ENCODE peak calls at places on chromosomes 7 and 10, in seven cellular contexts. L is left ventricle myocardium inferior, H is neural progenitor cell, X is hepatocyte, Z is IMR-90, T is tibial artery, N is Panc1. M is an unnamed sample. For H3K9me3 and H3K4me1, the result is how much of the 10 kb centered on the place peaks cover.

GRCh38 chr7:74173866-74174605 is at the start of gene EIF4H:
- DNase-seq in L (peak), Z (peak), N (peak), X (peak), T (peak), H (peak), M (peak)

GRCh38 chr10:99235872-99236626 is 397 bp upstream of the HPSE2 start:
- DNase-seq in L (no peak), X (peak), T (no peak), H (peak), N (no peak), Z (no peak), M (peak)

GRCh38 chr7:105188201-105188600 is 174.2 kb downstream of the KMT2E start:
- DNase-seq in N (no peak), X (no peak), L (no peak), Z (peak), H (no peak), T (no peak), M (no peak)

GRCh38 chr10:15482168-15482567 is 111.1 kb upstream of the FAM171A1 start:
- DNase-seq in Z (no peak), T (no peak), N (no peak), H (no peak), X (no peak), L (no peak), M (no peak)

GRCh38 chr10:131616040-131616439 is 284.8 kb upstream of the PPP2R2D start:
- DNase-seq in H (no peak), X (no peak), T (no peak), Z (no peak), N (no peak), L (no peak), M (no peak)

GRCh38 chr10:43252785-43253341 is 14.0 kb downstream of the RASGEF1A start:
- DNase-seq in H (no peak), T (peak), L (peak), X (no peak), N (no peak), Z (no peak), M (no peak)

GRCh38 chr7:147607151-147607800 is 983.3 kb upstream of the C7orf33 start:
- DNase-seq in T (no peak), L (no peak), X (no peak), H (peak), Z (no peak), N (no peak), M (no peak)

GRCh38 chr7:85156661-85157213 is 30.1 kb downstream of the SEMA3D start:
- DNase-seq in H (no peak), L (no peak), X (no peak), T (no peak), Z (no peak), N (no peak), M (no peak)

GRCh38 chr7:142880886-142881505 is 4.5 kb downstream of the TRPV6 start:
- DNase-seq in X (peak), T (no peak), Z (peak), N (peak), H (peak), L (no peak), M (no peak)

GRCh38 chr7:110051386-110051785 is 1039.5 kb upstream of the LRRN3 start:
- DNase-seq in H (no peak), Z (no peak), T (no peak), L (no peak), X (no peak), N (no peak), M (no peak)

GRCh38 chr7:138980575-138981285 is 459 bp downstream of the KIAA1549 start:
- DNase-seq in Z (no peak), T (no peak), H (no peak), L (peak), N (no peak), X (peak), M (no peak)

GRCh38 chr7:44518761-44519160 is 22.4 kb downstream of the NPC1L1 start:
- DNase-seq in T (no peak), X (no peak), N (no peak), L (no peak), H (no peak), Z (no peak), M (no peak)

GRCh38 chr7:27873981-27874957 is 134.3 kb downstream of the TAX1BP1 start:
- DNase-seq in X (no peak), H (no peak), Z (peak), T (peak), L (peak), N (peak), M (peak)

GRCh38 chr10:81959016-81959415 is 84.0 kb downstream of the NRG3 start:
- DNase-seq in X (no peak), N (no peak), H (no peak), L (no peak), Z (no peak), T (no peak), M (no peak)

GRCh38 chr10:24209421-24209770 is 458 bp downstream of the KIAA1217 start:
- DNase-seq in L (no peak), X (peak), N (no peak), T (no peak), H (peak), Z (peak), M (no peak)

GRCh38 chr10:129474642-129475041 is 7.6 kb downstream of the MGMT start:
- DNase-seq in L (no peak), Z (no peak), X (no peak), N (no peak), T (no peak), H (no peak), M (no peak)

GRCh38 chr7:70505468-70505867 is 626.5 kb upstream of the GALNT17 start:
- DNase-seq in L (no peak), T (no peak), N (no peak), Z (no peak), X (no peak), H (no peak), M (no peak)

GRCh38 chr10:26451903-26452302 is 13.8 kb downstream of the APBB1IP start:
- DNase-seq in N (no peak), L (no peak), Z (no peak), H (no peak), X (no peak), T (no peak), M (no peak)

GRCh38 chr7:156523447-156524048 is 117.0 kb upstream of the RNF32 start:
- DNase-seq in T (no peak), L (no peak), N (no peak), H (no peak), X (no peak), Z (no peak), M (no peak)

GRCh38 chr7:148622887-148623585 is 32.5 kb downstream of the C7orf33 start:
- DNase-seq in H (peak), L (no peak), T (no peak), X (no peak), N (no peak), Z (no peak), M (no peak)

GRCh38 chr10:63573068-63573697 is 52.0 kb downstream of the REEP3 start:
- DNase-seq in Z (peak), X (peak), H (no peak), T (no peak), L (no peak), N (no peak), M (no peak)

GRCh38 chr7:147595076-147595475 is 995.5 kb upstream of the C7orf33 start:
- DNase-seq in Z (no peak), X (no peak), L (no peak), T (no peak), H (no peak), N (no peak), M (no peak)

GRCh38 chr7:129401228-129401967 is 32.8 kb upstream of the STRIP2 start:
- DNase-seq in N (no peak), X (peak), T (no peak), Z (no peak), H (no peak), L (no peak), M (no peak)

GRCh38 chr7:278081-278480 is 11.9 kb upstream of the FOXL3 start:
- DNase-seq in Z (no peak), X (no peak), L (peak), T (no peak), N (no peak), H (no peak), M (no peak)

GRCh38 chr7:279821-280220 is 10.1 kb upstream of the FOXL3 start:
- DNase-seq in L (peak), H (no peak), N (no peak), X (no peak), T (no peak), Z (no peak), M (no peak)

GRCh38 chr7:274262-274661 is 15.7 kb upstream of the FOXL3 start:
- DNase-seq in T (no peak), X (no peak), H (no peak), L (no peak), Z (no peak), N (no peak), M (no peak)

GRCh38 chr7:276230-276835 is 13.6 kb upstream of the FOXL3 start:
- DNase-seq in L (peak), T (no peak), Z (no peak), N (no peak), X (no peak), H (no peak), M (no peak)

DNA sequence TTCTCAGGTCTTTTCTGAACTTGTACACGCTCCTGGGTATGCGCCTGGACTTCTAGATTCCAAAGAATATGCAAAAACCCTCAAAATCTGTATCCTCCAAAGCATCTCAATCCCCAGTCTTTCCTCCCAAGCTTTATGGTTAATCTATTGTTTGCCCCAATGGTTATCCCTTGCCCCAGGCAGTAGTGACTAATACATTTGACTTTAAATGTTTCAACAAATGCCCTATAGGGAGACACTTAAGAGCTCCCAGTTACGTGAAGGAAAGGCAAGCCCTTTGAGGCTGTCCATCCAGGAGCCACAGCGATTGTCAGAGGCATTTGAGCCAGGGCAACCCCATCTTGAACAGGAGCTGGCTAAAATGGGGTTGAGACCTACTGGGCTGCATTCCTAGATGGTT is 12.7 kb upstream of the FOXL3 start:
- DNase-seq in T (no peak), X (no peak), N (no peak), H (no peak), L (no peak), Z (no peak), M (no peak)
- H3K9me3 ChIP-seq in T (under half), X (under half), N (under half), H (under half), L (under half), Z (under half), M (under half)

DNA sequence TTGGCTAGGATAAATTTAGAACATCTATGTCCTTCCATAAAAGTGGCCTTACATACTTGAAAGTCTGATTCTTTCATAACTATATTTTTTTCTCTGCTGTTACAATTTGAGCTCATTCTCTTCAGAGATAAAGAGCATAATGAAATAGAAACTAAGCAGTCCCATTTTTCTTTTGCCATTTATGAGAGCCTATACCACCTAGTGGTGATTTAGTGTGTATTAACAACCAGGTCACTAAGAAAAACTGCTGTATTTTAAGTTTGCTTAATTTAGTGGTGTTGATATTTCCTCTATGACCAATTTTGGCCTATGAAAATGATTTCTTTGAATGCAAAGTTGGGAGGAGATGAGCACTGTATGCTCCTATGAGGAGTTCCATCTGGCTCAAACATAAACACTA is 88.7 kb upstream of the ZWINT start:
- DNase-seq in L (no peak), H (no peak), T (no peak), N (no peak), Z (no peak), X (no peak), M (no peak)
- TF ChIP-seq CTCF in L (peak), H (peak), T (no peak), N (no peak), Z (peak), X (peak), M (no peak)

DNA sequence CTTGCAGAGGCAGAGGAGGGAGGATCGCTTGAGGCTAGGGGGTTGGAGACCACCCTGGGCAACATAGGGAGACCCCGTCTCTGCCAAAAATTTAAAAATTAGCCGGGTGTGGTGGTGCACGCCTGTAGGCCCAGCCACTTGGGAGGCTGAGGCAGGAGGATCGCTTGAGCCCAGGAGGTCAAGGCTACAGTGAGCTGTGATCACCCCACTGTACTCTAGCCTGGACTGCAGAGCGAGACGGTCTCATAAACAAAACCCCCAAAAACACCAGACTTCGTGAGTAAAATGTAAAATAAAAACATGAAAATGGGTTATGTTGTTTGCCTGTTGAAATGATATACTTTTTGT is 699 bp downstream of the LHPP start:
- DNase-seq in X (no peak), Z (no peak), N (no peak), L (no peak), H (no peak), T (no peak), M (no peak)
- H3K4me1 ChIP-seq in X (under half), Z (under half), N (under half), L (under half), H (under half), T (under half), M (under half)

GRCh38 chr7:157910446-157910845 is 573.6 kb downstream of the DNAJB6 start:
- DNase-seq in T (no peak), Z (no peak), X (no peak), L (no peak), N (no peak), H (no peak), M (no peak)
- H3K9me3 ChIP-seq in T (under half), Z (under half), X (under half), L (under half), N (under half), H (under half), M (under half)

M was measured in pancreas.